ENCODE peak calls at places on chromosomes 11 and 22, in six cellular contexts. B, W, A, I, C and U are unnamed samples.

GRCh38 chr11:104653011-104653806 is 245.1 kb downstream of the CASP12 start:
- DNase-seq in A (no peak), I (no peak), C (no peak), B (no peak), W (no peak), U (no peak)

GRCh38 chr22:43509337-43509736 is 97.5 kb downstream of the MPPED1 start:
- DNase-seq in C (no peak), B (no peak), W (no peak), A (no peak), I (no peak), U (no peak)

GRCh38 chr11:11842426-11843008 is 745 bp downstream of the USP47 start:
- DNase-seq in W (peak; percentile 68), C (peak; percentile 79), A (peak; percentile 52), I (peak; percentile 67), B (peak; percentile 52), U (no peak)

GRCh38 chr11:130217632-130218031 is 58.0 kb downstream of the ST14 start:
- DNase-seq in B (no peak), I (no peak), W (no peak), C (peak; percentile 16), A (no peak), U (no peak)

GRCh38 chr11:70606248-70606950 is 208.1 kb downstream of the CTTN start:
- DNase-seq in I (no peak), W (no peak), B (no peak), A (no peak), C (no peak), U (no peak)

GRCh38 chr11:12865871-12866595 is 143.1 kb upstream of the RASSF10 start:
- DNase-seq in A (no peak), I (no peak), W (no peak), B (no peak), C (no peak), U (no peak)

GRCh38 chr22:50670513-50670912 is 2.1 kb upstream of the SHANK3 start:
- DNase-seq in I (no peak), B (no peak), A (no peak), C (no peak), W (no peak), U (no peak)

GRCh38 chr11:133928628-133929059 is 28.1 kb downstream of the IGSF9B start:
- DNase-seq in A (no peak), B (no peak), W (no peak), C (no peak), I (no peak), U (no peak)

GRCh38 chr11:92227233-92227593 is 2.6 kb downstream of the FAT3 start:
- DNase-seq in A (no peak), I (no peak), B (no peak), C (no peak), W (no peak), U (no peak)

GRCh38 chr22:40654522-40655167 is 18.1 kb upstream of the MRTFA start:
- DNase-seq in I (no peak), W (peak; percentile 71), C (no peak), B (peak; percentile 48), A (no peak), U (no peak)
- TF ChIP-seq CTCF in I (no peak), W (peak; percentile 10), C (peak; percentile 44), B (peak; percentile 9), A (peak; percentile 30), U (no peak)

DNA sequence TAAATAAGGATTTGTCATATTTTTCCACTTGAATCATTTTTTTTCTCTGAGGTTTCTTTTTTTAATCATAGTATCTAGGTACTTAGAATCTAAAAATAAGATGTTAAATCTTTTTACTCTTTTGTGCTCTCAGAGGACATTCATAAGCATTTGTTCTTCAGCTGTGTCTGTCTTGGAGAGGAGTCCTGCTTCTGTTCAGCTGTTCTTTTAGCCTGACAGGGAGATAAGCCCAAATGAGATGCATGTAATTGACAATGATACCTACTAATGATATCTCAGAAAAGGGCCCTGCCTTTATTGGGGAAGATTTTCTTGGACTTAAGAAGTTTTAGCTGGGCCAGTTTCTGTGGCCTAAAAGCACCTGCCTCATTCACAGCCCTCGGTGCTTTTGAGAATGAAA is 156.9 kb downstream of the NCAM1 start:
- DNase-seq in C (no peak), A (no peak), W (no peak), B (no peak), I (no peak), U (no peak)
- TF ChIP-seq CTCF in C (no peak), A (no peak), W (no peak), B (no peak), I (no peak), U (no peak)

DNA sequence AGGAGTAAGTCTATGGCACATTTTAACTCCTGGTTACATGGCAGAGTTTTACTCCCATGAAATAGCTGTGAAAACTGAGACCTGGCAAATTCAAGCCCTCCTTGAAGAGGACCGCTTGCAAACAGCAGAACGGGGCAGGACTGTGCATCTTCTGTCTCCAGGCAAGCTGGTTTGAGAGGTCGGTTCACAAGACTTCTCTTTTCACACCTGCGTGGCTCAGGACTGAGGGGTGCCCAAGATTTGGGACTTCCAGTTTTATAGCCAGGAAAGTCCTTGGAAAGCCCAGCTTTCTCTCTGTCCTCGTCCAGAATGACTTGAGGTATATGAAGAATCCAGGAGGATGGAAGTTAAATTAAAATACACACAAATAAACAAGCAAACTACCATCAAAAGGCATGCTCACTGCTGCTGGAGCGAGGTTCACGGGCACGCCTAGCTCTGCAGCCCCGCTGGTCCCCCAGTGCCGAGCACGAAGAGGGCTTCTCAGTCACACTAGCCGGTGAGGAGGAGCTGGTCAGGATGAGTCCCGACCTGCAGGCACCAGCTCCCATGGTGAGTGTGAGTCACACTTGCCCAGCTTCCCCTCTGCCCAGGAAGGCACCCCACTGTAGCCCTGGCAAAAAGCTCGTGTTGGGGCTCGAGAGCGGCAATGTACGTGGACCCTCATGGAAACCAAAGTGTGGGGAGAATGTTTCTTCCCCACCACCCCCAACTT is 1382.4 kb downstream of the BRD1 start:
- DNase-seq in W (no peak), B (no peak), A (no peak), C (no peak), I (no peak), U (no peak)
- TF ChIP-seq CTCF in W (no peak), B (no peak), A (no peak), C (no peak), I (no peak), U (no peak)

DNA sequence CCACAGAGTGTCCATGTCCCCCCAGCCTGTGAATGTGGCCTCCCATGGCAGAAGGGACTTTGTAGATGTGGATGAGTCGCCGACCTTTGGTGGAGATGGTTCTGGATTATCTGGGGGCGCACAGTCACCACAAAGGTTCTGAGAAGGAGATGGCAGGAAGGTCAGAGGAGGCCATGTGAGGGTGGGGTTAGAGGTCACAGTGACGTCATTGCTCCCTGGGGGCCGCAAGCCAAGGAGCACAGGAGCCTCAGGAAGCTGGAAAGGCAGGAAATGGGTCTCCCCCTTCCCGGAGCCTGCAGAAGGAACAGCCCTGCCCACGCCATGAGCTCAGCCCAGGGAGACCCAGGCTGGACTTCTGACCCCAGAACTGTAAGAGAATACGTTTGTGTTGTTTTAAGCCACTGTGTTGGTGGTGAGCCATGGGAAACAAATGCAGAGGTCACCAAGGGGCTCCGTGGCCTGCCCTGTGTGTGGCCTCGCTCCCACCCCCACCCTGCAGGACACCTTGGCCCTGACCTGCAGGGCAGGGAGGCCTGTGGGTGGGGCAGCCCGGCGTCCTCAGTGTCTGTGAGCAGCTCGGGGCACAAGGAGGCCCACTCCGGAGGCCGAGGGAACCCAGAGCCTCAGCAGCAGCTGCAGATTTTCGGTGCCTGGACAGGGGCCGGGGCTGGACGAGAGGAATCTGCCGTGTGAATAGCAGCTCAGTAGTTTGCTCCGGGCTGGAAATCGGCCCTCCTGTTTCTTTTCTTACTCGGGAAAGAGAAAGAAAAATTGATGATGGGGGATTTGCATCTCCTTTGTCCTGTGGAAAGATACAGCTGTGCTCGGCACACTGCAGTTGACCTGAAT is 32.1 kb downstream of the GRAMD4 start:
- DNase-seq in I (no peak), C (no peak), B (no peak), W (no peak), A (no peak), U (no peak)
- TF ChIP-seq CTCF in I (no peak), C (no peak), B (no peak), W (no peak), A (no peak), U (no peak)

GRCh38 chr11:17352925-17353227 is 1.3 kb downstream of the NCR3LG1 start:
- DNase-seq in B (no peak), I (peak; percentile 22), W (peak; percentile 27), A (no peak), C (peak; percentile 65), U (peak; percentile 26)

GRCh38 chr11:17351171-17351509 is 460 bp upstream of the NCR3LG1 start:
- DNase-seq in C (no peak), W (no peak), B (no peak), I (no peak), A (no peak), U (no peak)

GRCh38 chr11:17353228-17354021 is 1.8 kb downstream of the NCR3LG1 start:
- DNase-seq in C (peak; percentile 83), B (no peak), A (no peak), W (peak; percentile 78), I (peak; percentile 16), U (peak; percentile 40)

GRCh38 chr11:17351510-17352176 is at the start of gene NCR3LG1:
- DNase-seq in C (peak; percentile 83), W (peak; percentile 71), I (no peak), A (no peak), B (no peak), U (peak; percentile 55)

GRCh38 chr11:17354070-17354924 is 2.7 kb downstream of the NCR3LG1 start:
- DNase-seq in I (peak; percentile 33), W (peak; percentile 65), B (peak; percentile 72), A (no peak), C (peak; percentile 86), U (no peak)
- TF ChIP-seq CTCF in I (peak; percentile 64), W (peak; percentile 64), B (peak; percentile 66), A (peak; percentile 59), C (peak; percentile 53), U (peak; percentile 47)